ENCODE peak calls at places on chromosomes 3 and 15, in ten cellular contexts. N, C, M, G, B, I, K, H, U and W are unnamed samples. For H3K4me1, the result is how much of the 10 kb centered on the place peaks cover.

GRCh38 chr3:53169045-53169831 is 8.2 kb downstream of the PRKCD start:
- DNase-seq in N (no peak), G (peak), U (no peak), B (no peak), K (no peak), M (no peak), H (no peak), C (no peak), I (no peak), W (no peak)

GRCh38 chr3:70120360-70120966 is 120.9 kb downstream of the SAMMSON start:
- DNase-seq in U (peak), K (peak), I (peak), N (peak), B (peak), G (peak), C (peak), H (peak), M (no peak), W (peak)

GRCh38 chr3:178097576-178097975 is 438.7 kb upstream of the KCNMB2 start:
- DNase-seq in G (no peak), I (no peak), K (no peak), H (no peak), N (no peak), B (no peak), C (peak), U (no peak), M (no peak), W (no peak)

GRCh38 chr3:48503406-48504050 is 446 bp downstream of the SHISA5 start:
- DNase-seq in C (no peak), I (peak), B (peak), H (no peak), N (peak), M (no peak), K (peak), G (peak), U (peak), W (no peak)

GRCh38 chr15:65916664-65917406 is 47.5 kb downstream of the RAB11A start:
- DNase-seq in I (peak), G (peak), B (peak), U (no peak), M (peak), N (peak), C (peak), H (no peak), K (peak), W (no peak)

GRCh38 chr3:177150970-177151627 is 46.2 kb downstream of the TBL1XR1 start:
- DNase-seq in C (peak), G (no peak), K (no peak), I (no peak), M (no peak), H (no peak), B (no peak), N (no peak), U (no peak), W (no peak)

GRCh38 chr3:123733805-123734526 is 149.1 kb upstream of the HACD2 start:
- DNase-seq in B (no peak), K (no peak), U (peak), I (no peak), H (no peak), N (no peak), G (no peak), M (no peak), C (peak), W (no peak)

GRCh38 chr15:73771380-73772095 is 18.4 kb upstream of the INSYN1 start:
- DNase-seq in M (no peak), N (no peak), C (no peak), I (no peak), B (no peak), G (peak), U (no peak), K (no peak), H (no peak), W (no peak)

GRCh38 chr3:41467481-41467880 is 268.2 kb downstream of the CTNNB1 start:
- DNase-seq in N (no peak), B (no peak), M (no peak), K (no peak), I (no peak), H (no peak), C (no peak), G (no peak), U (no peak), W (no peak)

GRCh38 chr3:194277547-194278091 is 73.5 kb downstream of the CPN2 start:
- DNase-seq in M (peak), K (peak), H (no peak), U (peak), N (peak), B (peak), I (peak), G (no peak), C (no peak), W (no peak)

GRCh38 chr3:13548696-13549512 is at the start of gene FBLN2:
- DNase-seq in N (no peak), U (peak), M (peak), H (no peak), C (no peak), I (peak), K (peak), B (peak), G (peak), W (no peak)

GRCh38 chr3:43171770-43172169 is 65.9 kb upstream of the POMGNT2 start:
- DNase-seq in C (no peak), I (no peak), H (no peak), M (no peak), U (no peak), K (no peak), N (no peak), G (no peak), B (no peak), W (no peak)

GRCh38 chr15:52042051-52042851 is 23.2 kb downstream of the MAPK6 start:
- DNase-seq in U (no peak), C (no peak), G (no peak), H (no peak), K (no peak), B (no peak), I (no peak), N (no peak), M (no peak), W (no peak)

GRCh38 chr15:95286316-95286880 is 1044.1 kb upstream of the NR2F2 start:
- DNase-seq in G (no peak), H (no peak), I (no peak), C (no peak), B (no peak), K (no peak), M (no peak), N (no peak), U (no peak), W (no peak)

GRCh38 chr15:95284487-95284886 is 1046.0 kb upstream of the NR2F2 start:
- DNase-seq in G (no peak), I (no peak), B (no peak), U (no peak), M (no peak), N (no peak), C (no peak), H (no peak), K (no peak), W (no peak)

GRCh38 chr15:95287774-95288173 is 1042.7 kb upstream of the NR2F2 start:
- DNase-seq in M (no peak), U (no peak), H (no peak), G (peak), K (no peak), I (no peak), C (no peak), N (no peak), B (no peak), W (no peak)

GRCh38 chr15:95286911-95287769 is 1043.4 kb upstream of the NR2F2 start:
- DNase-seq in H (no peak), K (no peak), N (no peak), I (no peak), U (no peak), G (peak), C (no peak), B (no peak), M (no peak), W (no peak)

DNA sequence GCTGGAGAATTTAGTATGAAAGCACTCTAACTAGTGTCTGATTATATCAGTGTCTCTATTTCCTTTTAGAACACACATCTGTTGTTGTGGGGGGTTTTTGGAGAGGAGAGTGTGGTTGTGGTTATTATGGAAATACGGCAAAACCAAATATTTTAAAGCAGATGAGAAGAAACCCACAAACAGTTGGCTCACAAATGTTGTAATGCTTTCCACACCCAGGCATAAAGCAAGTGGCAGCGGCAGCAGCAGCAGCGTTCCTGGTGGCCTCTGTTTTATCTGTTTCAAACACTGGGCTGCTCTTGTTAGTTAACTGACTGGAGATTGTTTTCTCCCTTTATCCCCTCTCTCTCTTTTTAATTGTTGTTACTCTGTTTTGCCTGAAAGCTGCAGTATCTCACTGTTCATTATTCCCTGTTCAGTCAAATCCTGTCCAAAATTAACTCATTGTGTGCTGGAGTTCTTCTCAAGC is 1045.5 kb upstream of the NR2F2 start:
- DNase-seq in G (peak), U (no peak), N (no peak), I (no peak), C (no peak), B (no peak), M (no peak), K (no peak), H (no peak), W (peak)
- H3K4me1 ChIP-seq in G (under half), U (under half), N (under half), I (under half), C (under half), B (under half), M (under half), K (under half), H (under half), W (under half)

GRCh38 chr3:23590424-23590823 is 215.3 kb upstream of the UBE2E1 start:
- DNase-seq in B (no peak), G (no peak), H (no peak), K (no peak), M (no peak), U (no peak), N (no peak), C (no peak), I (no peak), W (no peak)
- H3K27ac ChIP-seq in B (no peak), G (no peak), H (no peak), K (no peak), M (no peak), U (no peak), N (no peak), C (no peak), I (no peak), W (no peak)

GRCh38 chr3:196931157-196931556 is 11.2 kb downstream of the NCBP2 start:
- DNase-seq in C (no peak), G (no peak), M (no peak), N (no peak), B (no peak), U (no peak), I (no peak), H (no peak), K (no peak), W (no peak)
- H3K4me1 ChIP-seq in C (under half), G (under half), M (under half), N (under half), B (under half), U (under half), I (under half), H (under half), K (under half), W (under half)

GRCh38 chr15:39864116-39864515 is 56.0 kb downstream of the GPR176 start:
- DNase-seq in M (no peak), C (no peak), I (no peak), U (no peak), G (no peak), K (no peak), N (no peak), H (no peak), B (no peak), W (no peak)
- H3K27ac ChIP-seq in M (no peak), C (no peak), I (no peak), U (no peak), G (no peak), K (no peak), N (no peak), H (no peak), B (no peak), W (no peak)

GRCh38 chr15:90232941-90233700 is 620 bp downstream of the CIB1 start:
- DNase-seq in C (peak), U (peak), G (peak), B (peak), K (peak), N (peak), M (peak), I (peak), H (peak), W (peak)
- H3K4me1 ChIP-seq in C (under half), U (under half), G (under half), B (under half), K (under half), N (under half), M (under half), I (under half), H (under half), W (under half)

GRCh38 chr3:8505621-8506020 is 4.0 kb downstream of the LMCD1 start:
- DNase-seq in K (no peak), C (no peak), I (no peak), M (no peak), H (no peak), N (peak), B (no peak), U (no peak), G (no peak), W (no peak)
- H3K27ac ChIP-seq in K (peak), C (peak), I (peak), M (peak), H (no peak), N (peak), B (peak), U (peak), G (no peak), W (no peak)

GRCh38 chr15:58773024-58773423 is 1.9 kb downstream of the MINDY2 start:
- DNase-seq in N (no peak), U (no peak), G (no peak), H (no peak), M (no peak), C (no peak), I (no peak), K (no peak), B (no peak), W (no peak)

GRCh38 chr15:58771621-58772235 is 626 bp downstream of the MINDY2 start:
- DNase-seq in I (peak), K (peak), M (peak), B (peak), N (peak), G (peak), H (no peak), U (peak), C (peak), W (peak)

GRCh38 chr15:58777107-58777506 is 6.0 kb downstream of the MINDY2 start:
- DNase-seq in N (no peak), U (no peak), H (no peak), C (no peak), B (no peak), K (no peak), M (no peak), G (no peak), I (no peak), W (no peak)

GRCh38 chr15:58779554-58779953 is 8.5 kb downstream of the MINDY2 start:
- DNase-seq in H (no peak), C (no peak), N (no peak), K (no peak), I (no peak), B (no peak), U (no peak), G (no peak), M (no peak), W (no peak)

GRCh38 chr15:58775402-58775801 is 4.3 kb downstream of the MINDY2 start:
- DNase-seq in G (no peak), U (no peak), I (no peak), H (no peak), B (no peak), K (no peak), C (no peak), M (no peak), N (no peak), W (no peak)
- H3K4me1 ChIP-seq in G (under half), U (under half), I (under half), H (under half), B (under half), K (under half), C (under half), M (under half), N (under half), W (under half)